ENCODE peak calls at places on chromosomes 12 and 14, in six cellular contexts. S is right atrium auricular region, G is sigmoid colon, U is psoas muscle, K is tibial nerve, V is foreskin fibroblast. W is an unnamed sample.

GRCh38 chr12:92363295-92364146 is 217.9 kb upstream of the BTG1 start:
- DNase-seq in S (peak; percentile 63), G (peak; percentile 77), U (peak; percentile 34), K (peak; percentile 35), V (peak; percentile 67), W (no peak)

GRCh38 chr14:20630340-20631022 is 11.0 kb downstream of the OR6S1 start:
- DNase-seq in S (no peak), G (no peak), U (no peak), K (no peak), V (peak; percentile 53), W (no peak)

GRCh38 chr12:20194171-20194570 is 174.2 kb upstream of the PDE3A start:
- DNase-seq in S (no peak), G (no peak), U (no peak), K (no peak), V (peak; percentile 55), W (no peak)

GRCh38 chr14:52272375-52272774 is 4.9 kb downstream of the PTGDR start:
- DNase-seq in S (no peak), G (no peak), U (no peak), K (no peak), V (peak; percentile 74), W (no peak)

GRCh38 chr12:111443586-111443985 is 37.9 kb downstream of the SH2B3 start:
- DNase-seq in S (peak; percentile 64), G (peak; percentile 61), U (no peak), K (no peak), V (peak; percentile 79), W (no peak)

GRCh38 chr14:59333668-59334067 is 131.5 kb downstream of the GPR135 start:
- DNase-seq in S (no peak), G (peak; percentile 78), U (no peak), K (peak; percentile 53), V (peak; percentile 92), W (peak; percentile 95)

GRCh38 chr14:52080817-52081755 is 12.2 kb upstream of the NID2 start:
- DNase-seq in S (no peak), G (no peak), U (no peak), K (no peak), V (peak; percentile 95), W (peak; percentile 72)

GRCh38 chr12:1115471-1116242 is 124.6 kb downstream of the ERC1 start:
- DNase-seq in S (no peak), G (no peak), U (no peak), K (no peak), V (peak; percentile 68), W (peak; percentile 26)

GRCh38 chr14:34299360-34299759 is 162.7 kb downstream of the SPTSSA start:
- DNase-seq in S (no peak), G (no peak), U (no peak), K (no peak), V (no peak), W (no peak)

GRCh38 chr14:93978735-93979134 is 2.4 kb upstream of the ASB2 start:
- DNase-seq in S (no peak), G (no peak), U (no peak), K (no peak), V (no peak), W (no peak)

GRCh38 chr14:93007225-93007997 is 84.5 kb downstream of the CHGA start:
- DNase-seq in S (peak; percentile 83), G (peak; percentile 86), U (peak; percentile 65), K (no peak), V (peak; percentile 83), W (no peak)

GRCh38 chr14:102517412-102518062 is 8.0 kb upstream of the ANKRD9 start:
- DNase-seq in S (no peak), G (peak; percentile 68), U (no peak), K (no peak), V (no peak), W (no peak)

GRCh38 chr12:47591387-47591786 is 114.4 kb downstream of the RPAP3 start:
- DNase-seq in S (no peak), G (no peak), U (no peak), K (no peak), V (peak; percentile 46), W (no peak)

GRCh38 chr14:104805326-104805678 is 4.4 kb downstream of the ZBTB42 start:
- DNase-seq in S (no peak), G (no peak), U (peak; percentile 62), K (no peak), V (peak; percentile 93), W (no peak)

GRCh38 chr14:71658261-71658860 is 273.9 kb upstream of the RGS6 start:
- DNase-seq in S (no peak), G (no peak), U (no peak), K (peak; percentile 14), V (peak; percentile 51), W (no peak)

GRCh38 chr12:108839011-108839889 is 18.1 kb downstream of the SSH1 start:
- DNase-seq in S (peak; percentile 80), G (peak; percentile 83), U (peak; percentile 72), K (no peak), V (peak; percentile 91), W (peak; percentile 79)

GRCh38 chr14:24254630-24255392 is 8.2 kb downstream of the TGM1 start:
- DNase-seq in S (no peak), G (no peak), U (no peak), K (no peak), V (no peak), W (no peak)

GRCh38 chr14:85528080-85528881 is 1.7 kb upstream of the FLRT2 start:
- DNase-seq in S (peak; percentile 68), G (peak; percentile 66), U (no peak), K (peak; percentile 49), V (peak; percentile 93), W (peak; percentile 72)

GRCh38 chr12:6821674-6822433 is at the start of gene GPR162:
- DNase-seq in S (no peak), G (peak; percentile 88), U (peak; percentile 55), K (no peak), V (peak; percentile 74), W (no peak)

GRCh38 chr12:117567644-117568043 is 206.2 kb upstream of the NOS1 start:
- DNase-seq in S (no peak), G (no peak), U (no peak), K (no peak), V (no peak), W (no peak)

GRCh38 chr12:69497308-69498026 is 27.3 kb downstream of the FRS2 start:
- DNase-seq in S (no peak), G (no peak), U (no peak), K (no peak), V (no peak), W (no peak)

GRCh38 chr14:99136047-99136400 is 136.0 kb downstream of the BCL11B start:
- DNase-seq in S (peak; percentile 40), G (peak; percentile 38), U (no peak), K (no peak), V (no peak), W (no peak)

GRCh38 chr12:110813298-110813697 is 33.5 kb upstream of the CCDC63 start:
- DNase-seq in S (no peak), G (no peak), U (no peak), K (no peak), V (no peak), W (no peak)

GRCh38 chr14:58633831-58634230 is 3.9 kb upstream of the DACT1 start:
- DNase-seq in S (no peak), G (no peak), U (no peak), K (no peak), V (no peak), W (no peak)

GRCh38 chr12:24723759-24724158 is 225.1 kb downstream of the BCAT1 start:
- DNase-seq in S (no peak), G (no peak), U (no peak), K (no peak), V (no peak), W (no peak)
- TF ChIP-seq CTCF in S (no peak), G (no peak), U (no peak), K (no peak), V (no peak), W (no peak)

DNA sequence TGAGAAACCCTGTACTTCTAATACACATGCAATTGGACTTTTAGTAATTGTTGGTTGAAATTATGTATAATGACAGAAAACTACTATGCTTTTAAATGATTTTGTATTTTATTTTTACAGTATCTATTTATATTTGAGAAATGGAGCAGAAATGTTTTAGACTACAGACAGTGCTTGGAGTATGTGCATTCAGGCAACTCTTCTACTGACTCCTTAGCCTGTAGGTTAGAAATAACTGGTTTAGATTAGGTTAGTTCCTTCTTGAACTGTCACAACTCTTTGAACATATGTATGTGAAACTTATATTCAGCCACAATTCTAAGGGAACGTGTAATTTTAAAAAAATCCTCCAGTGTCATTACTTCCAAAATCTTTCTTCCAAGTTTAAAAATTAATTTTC is 1.7 kb downstream of the FGFR1OP2 start:
- DNase-seq in S (no peak), G (no peak), U (no peak), K (no peak), V (no peak), W (no peak)
- H3K4me3 ChIP-seq in S (peak overlapping the region; percentile 97), G (peak overlapping the region; percentile 96), U (peak overlapping the region; percentile 76), K (peak overlapping the region; percentile 74), V (peak overlapping the region; percentile 91), W (peak overlapping the region; percentile 94)

GRCh38 chr14:97446087-97446486 is 648.9 kb downstream of the VRK1 start:
- DNase-seq in S (no peak), G (no peak), U (no peak), K (no peak), V (no peak), W (no peak)
- TF ChIP-seq CTCF in S (no peak), G (no peak), U (no peak), K (no peak), V (no peak), W (no peak)

GRCh38 chr14:76268013-76268376 is 107.9 kb upstream of the ESRRB start:
- DNase-seq in S (no peak), G (no peak), U (no peak), K (no peak), V (no peak), W (no peak)
- H3K4me3 ChIP-seq in S (peak overlapping the region; percentile 52), G (peak overlapping the region; percentile 46), U (peak overlapping the region; percentile 80), K (peak overlapping the region; percentile 51), V (peak overlapping the region; percentile 44), W (peak overlapping the region; percentile 53)

DNA sequence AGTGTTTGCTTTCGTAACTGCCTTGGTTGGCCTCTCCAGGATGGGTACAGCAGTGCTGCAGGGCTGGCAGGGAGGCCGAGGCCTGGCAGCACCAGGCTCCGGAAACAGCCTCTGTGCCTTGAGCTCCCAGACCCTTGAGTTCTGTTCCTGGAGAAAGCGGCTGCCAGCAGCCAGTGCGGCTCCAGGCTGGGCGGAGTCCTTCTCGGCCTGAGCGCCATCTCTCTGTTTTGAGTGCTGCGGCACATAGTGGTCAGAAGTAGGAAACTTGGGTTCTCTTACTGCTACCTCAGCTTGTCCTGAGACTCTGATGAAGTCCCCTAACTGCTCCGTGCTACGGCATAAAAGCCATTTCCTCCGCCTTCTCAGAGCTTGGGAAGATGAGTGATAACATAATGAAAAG is 65.9 kb downstream of the KCNA1 start:
- DNase-seq in S (no peak), G (no peak), U (no peak), K (no peak), V (no peak), W (no peak)
- TF ChIP-seq CTCF in S (no peak), G (no peak), U (no peak), K (no peak), V (no peak), W (no peak)

DNA sequence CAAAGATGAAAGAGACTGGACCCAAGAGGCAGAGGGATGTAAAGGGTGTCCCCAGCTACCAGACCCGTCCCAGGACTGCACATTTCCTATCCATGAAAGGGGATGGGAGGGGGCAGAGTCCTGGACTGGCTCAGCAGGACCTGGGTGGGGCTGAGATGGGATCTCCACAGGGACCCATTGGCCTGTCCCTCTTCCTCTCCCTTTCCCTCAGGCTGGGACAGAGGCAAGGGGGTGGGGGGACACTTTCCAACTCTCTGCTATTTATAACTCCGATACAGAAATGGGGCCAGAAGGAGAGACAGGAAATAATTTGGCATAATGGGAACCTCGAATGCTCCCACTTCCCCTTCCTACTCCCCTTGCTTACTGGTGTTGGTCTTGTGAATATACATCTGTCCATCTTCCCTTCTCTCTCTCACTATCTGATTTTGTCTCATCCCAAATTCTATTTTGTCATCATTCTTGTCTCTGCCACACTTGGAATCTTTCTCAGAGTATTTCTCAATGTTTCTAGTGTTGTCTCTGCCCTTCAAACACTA is 1.1 kb upstream of the ITGA7 start:
- DNase-seq in S (peak; percentile 74), G (no peak), U (peak; percentile 32), K (no peak), V (no peak), W (no peak)
- H3K4me3 ChIP-seq in S (peak overlapping the region; percentile 75), G (peak overlapping the region; percentile 82), U (peak overlapping the region; percentile 85), K (peak overlapping the region; percentile 64), V (peak overlapping the region; percentile 52), W (peak overlapping the region; percentile 18)

W was measured in AG04449.